ENCODE peak calls at places on chromosomes 4 and X, in eight cellular contexts. One of them, this sample, is unnamed.

GRCh38 chr4:55509272-55509671 is 37.4 kb downstream of the CLOCK start:
- DNase-seq in hepatocyte: no peak
- DNase-seq in right cardiac atrium: no peak
- DNase-seq in body of pancreas: no peak
- DNase-seq in PC-3: no peak
- DNase-seq in aorta: no peak
- DNase-seq in AG10803: no peak
- DNase-seq in cardiac muscle cell: no peak
- DNase-seq in this sample: no peak

GRCh38 chrX:150907474-150907873 is 9.0 kb upstream of the CD99L2 start:
- DNase-seq in hepatocyte: no peak
- DNase-seq in right cardiac atrium: peak
- DNase-seq in body of pancreas: no peak
- DNase-seq in PC-3: no peak
- DNase-seq in aorta: no peak
- DNase-seq in AG10803: no peak
- DNase-seq in cardiac muscle cell: no peak
- DNase-seq in this sample: no peak

GRCh38 chrX:96861661-96862060 is 22.0 kb upstream of the RPA4 start:
- DNase-seq in hepatocyte: no peak
- DNase-seq in right cardiac atrium: no peak
- DNase-seq in body of pancreas: no peak
- DNase-seq in PC-3: no peak
- DNase-seq in aorta: no peak
- DNase-seq in AG10803: no peak
- DNase-seq in cardiac muscle cell: no peak
- DNase-seq in this sample: no peak

GRCh38 chrX:154809939-154810665 is 4.8 kb upstream of the MPP1 start:
- DNase-seq in hepatocyte: no peak
- DNase-seq in right cardiac atrium: no peak
- DNase-seq in body of pancreas: no peak
- DNase-seq in PC-3: no peak
- DNase-seq in aorta: no peak
- DNase-seq in AG10803: peak
- DNase-seq in cardiac muscle cell: peak
- DNase-seq in this sample: no peak

GRCh38 chr4:46274717-46275116 is 115.2 kb downstream of the GABRA2 start:
- DNase-seq in hepatocyte: no peak
- DNase-seq in right cardiac atrium: no peak
- DNase-seq in body of pancreas: no peak
- DNase-seq in PC-3: peak
- DNase-seq in aorta: no peak
- DNase-seq in AG10803: no peak
- DNase-seq in cardiac muscle cell: peak
- DNase-seq in this sample: no peak

GRCh38 chrX:103585421-103586313 is at the start of gene TCEAL4:
- DNase-seq in hepatocyte: peak
- DNase-seq in right cardiac atrium: peak
- DNase-seq in body of pancreas: peak
- DNase-seq in PC-3: peak
- DNase-seq in aorta: peak
- DNase-seq in AG10803: peak
- DNase-seq in cardiac muscle cell: peak
- DNase-seq in this sample: no peak

GRCh38 chr4:145390566-145390965 is 91.1 kb upstream of the SMAD1 start:
- DNase-seq in hepatocyte: no peak
- DNase-seq in right cardiac atrium: no peak
- DNase-seq in body of pancreas: no peak
- DNase-seq in PC-3: no peak
- DNase-seq in aorta: no peak
- DNase-seq in AG10803: no peak
- DNase-seq in cardiac muscle cell: no peak
- DNase-seq in this sample: no peak

GRCh38 chrX:135382260-135382659 is 39.5 kb upstream of the SMIM10L2A start:
- DNase-seq in hepatocyte: no peak
- DNase-seq in right cardiac atrium: peak
- DNase-seq in body of pancreas: no peak
- DNase-seq in PC-3: no peak
- DNase-seq in aorta: no peak
- DNase-seq in AG10803: no peak
- DNase-seq in cardiac muscle cell: peak
- DNase-seq in this sample: no peak

GRCh38 chrX:136712631-136713030 is 64.7 kb downstream of the CD40LG start:
- DNase-seq in hepatocyte: no peak
- DNase-seq in right cardiac atrium: no peak
- DNase-seq in body of pancreas: no peak
- DNase-seq in PC-3: no peak
- DNase-seq in aorta: no peak
- DNase-seq in AG10803: no peak
- DNase-seq in cardiac muscle cell: no peak
- DNase-seq in this sample: no peak

GRCh38 chrX:48531359-48531954 is 8.1 kb upstream of the TBC1D25 start:
- DNase-seq in hepatocyte: no peak
- DNase-seq in right cardiac atrium: no peak
- DNase-seq in body of pancreas: no peak
- DNase-seq in PC-3: peak
- DNase-seq in aorta: no peak
- DNase-seq in AG10803: peak
- DNase-seq in cardiac muscle cell: peak
- DNase-seq in this sample: no peak

GRCh38 chr4:8163436-8164193 is 5.0 kb upstream of the ABLIM2 start:
- DNase-seq in hepatocyte: no peak
- DNase-seq in right cardiac atrium: peak
- DNase-seq in body of pancreas: no peak
- DNase-seq in PC-3: no peak
- DNase-seq in aorta: no peak
- DNase-seq in AG10803: no peak
- DNase-seq in cardiac muscle cell: no peak
- DNase-seq in this sample: no peak

GRCh38 chr4:79334783-79335182 is 8.9 kb upstream of the NAA11 start:
- DNase-seq in hepatocyte: no peak
- DNase-seq in right cardiac atrium: no peak
- DNase-seq in body of pancreas: no peak
- DNase-seq in PC-3: peak
- DNase-seq in aorta: no peak
- DNase-seq in AG10803: no peak
- DNase-seq in cardiac muscle cell: no peak
- DNase-seq in this sample: no peak

GRCh38 chr4:175951794-175952193 is 113.8 kb upstream of the WDR17 start:
- DNase-seq in hepatocyte: peak
- DNase-seq in right cardiac atrium: no peak
- DNase-seq in body of pancreas: peak
- DNase-seq in PC-3: peak
- DNase-seq in aorta: no peak
- DNase-seq in AG10803: no peak
- DNase-seq in cardiac muscle cell: no peak
- DNase-seq in this sample: no peak

GRCh38 chrX:121322159-121322558 is 274.7 kb downstream of the GLUD2 start:
- DNase-seq in hepatocyte: no peak
- DNase-seq in right cardiac atrium: no peak
- DNase-seq in body of pancreas: no peak
- DNase-seq in PC-3: peak
- DNase-seq in aorta: no peak
- DNase-seq in AG10803: no peak
- DNase-seq in cardiac muscle cell: no peak
- DNase-seq in this sample: no peak

GRCh38 chr4:10032625-10033024 is 11.3 kb upstream of the SLC2A9 start:
- DNase-seq in hepatocyte: no peak
- DNase-seq in right cardiac atrium: peak
- DNase-seq in body of pancreas: peak
- DNase-seq in PC-3: peak
- DNase-seq in aorta: no peak
- DNase-seq in AG10803: peak
- DNase-seq in cardiac muscle cell: peak
- DNase-seq in this sample: peak

GRCh38 chr4:55397024-55397520 is 1.3 kb downstream of the TMEM165 start:
- DNase-seq in hepatocyte: peak
- DNase-seq in right cardiac atrium: no peak
- DNase-seq in body of pancreas: no peak
- DNase-seq in PC-3: peak
- DNase-seq in aorta: no peak
- DNase-seq in AG10803: no peak
- DNase-seq in cardiac muscle cell: peak
- DNase-seq in this sample: no peak

GRCh38 chr4:176137626-176138025 is 57.8 kb downstream of the SPATA4 start:
- DNase-seq in hepatocyte: no peak
- DNase-seq in right cardiac atrium: no peak
- DNase-seq in body of pancreas: no peak
- DNase-seq in PC-3: peak
- DNase-seq in aorta: no peak
- DNase-seq in AG10803: peak
- DNase-seq in cardiac muscle cell: peak
- DNase-seq in this sample: no peak

GRCh38 chrX:137566746-137567473 is 983 bp downstream of the ZIC3 start:
- DNase-seq in hepatocyte: no peak
- DNase-seq in right cardiac atrium: peak
- DNase-seq in body of pancreas: no peak
- DNase-seq in PC-3: no peak
- DNase-seq in aorta: no peak
- DNase-seq in AG10803: no peak
- DNase-seq in cardiac muscle cell: no peak
- DNase-seq in this sample: no peak

GRCh38 chrX:109889289-109890006 is 113.5 kb upstream of the TMEM164 start:
- DNase-seq in hepatocyte: peak
- DNase-seq in right cardiac atrium: peak
- DNase-seq in body of pancreas: no peak
- DNase-seq in PC-3: peak
- DNase-seq in aorta: no peak
- DNase-seq in AG10803: peak
- DNase-seq in cardiac muscle cell: peak
- DNase-seq in this sample: no peak

DNA sequence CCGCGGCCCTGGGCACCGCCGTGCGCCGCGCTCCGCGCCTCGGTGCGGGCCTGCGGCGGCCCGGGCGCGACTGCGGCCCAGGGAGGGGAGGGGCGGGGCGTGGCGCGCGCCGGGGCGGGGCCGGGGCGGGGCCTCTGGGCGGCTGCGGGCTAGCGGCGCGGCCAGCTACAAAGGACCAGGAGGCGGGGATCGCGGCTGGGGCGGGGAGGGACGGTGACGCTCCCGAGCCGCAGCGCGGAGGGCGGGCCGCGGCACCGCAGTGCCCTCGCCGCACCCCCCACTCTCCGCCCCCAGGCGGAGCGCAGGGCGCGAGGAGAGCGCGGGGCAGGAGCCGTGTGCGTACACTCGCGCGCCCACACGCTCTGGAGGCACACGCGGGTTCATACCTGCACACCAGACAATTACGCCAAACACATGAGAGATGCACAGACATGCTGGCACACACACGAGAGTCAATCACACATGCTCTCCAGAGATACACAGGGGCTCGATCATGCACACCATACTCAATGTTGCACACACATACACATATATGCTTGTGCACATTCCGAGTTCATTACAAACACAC is at the start of gene CRMP1:
- DNase-seq in hepatocyte: peak
- DNase-seq in right cardiac atrium: peak
- DNase-seq in body of pancreas: no peak
- DNase-seq in PC-3: no peak
- DNase-seq in aorta: no peak
- DNase-seq in AG10803: no peak
- DNase-seq in cardiac muscle cell: peak
- DNase-seq in this sample: no peak
- H3K4me3 ChIP-seq in hepatocyte: no peak
- H3K4me3 ChIP-seq in right cardiac atrium: peak
- H3K4me3 ChIP-seq in body of pancreas: no peak
- H3K4me3 ChIP-seq in PC-3: no peak
- H3K4me3 ChIP-seq in aorta: no peak
- H3K4me3 ChIP-seq in AG10803: no peak
- H3K4me3 ChIP-seq in cardiac muscle cell: no peak
- H3K4me3 ChIP-seq in this sample: no peak

GRCh38 chr4:139599594-139600374 is 43.8 kb upstream of the SETD7 start:
- DNase-seq in hepatocyte: no peak
- DNase-seq in right cardiac atrium: no peak
- DNase-seq in body of pancreas: no peak
- DNase-seq in PC-3: peak
- DNase-seq in aorta: no peak
- DNase-seq in AG10803: peak
- DNase-seq in cardiac muscle cell: peak
- DNase-seq in this sample: no peak
- H3K4me3 ChIP-seq in hepatocyte: no peak
- H3K4me3 ChIP-seq in right cardiac atrium: no peak
- H3K4me3 ChIP-seq in body of pancreas: no peak
- H3K4me3 ChIP-seq in PC-3: peak
- H3K4me3 ChIP-seq in aorta: no peak
- H3K4me3 ChIP-seq in AG10803: no peak
- H3K4me3 ChIP-seq in cardiac muscle cell: no peak
- H3K4me3 ChIP-seq in this sample: no peak

GRCh38 chr4:103012085-103012484 is 7.4 kb downstream of the SLC9B1 start:
- DNase-seq in hepatocyte: peak
- DNase-seq in right cardiac atrium: no peak
- DNase-seq in body of pancreas: no peak
- DNase-seq in PC-3: peak
- DNase-seq in aorta: no peak
- DNase-seq in AG10803: peak
- DNase-seq in cardiac muscle cell: peak
- DNase-seq in this sample: no peak
- H3K4me3 ChIP-seq in hepatocyte: no peak
- H3K4me3 ChIP-seq in right cardiac atrium: no peak
- H3K4me3 ChIP-seq in body of pancreas: no peak
- H3K4me3 ChIP-seq in PC-3: no peak
- H3K4me3 ChIP-seq in aorta: no peak
- H3K4me3 ChIP-seq in AG10803: no peak
- H3K4me3 ChIP-seq in cardiac muscle cell: no peak
- H3K4me3 ChIP-seq in this sample: no peak

DNA sequence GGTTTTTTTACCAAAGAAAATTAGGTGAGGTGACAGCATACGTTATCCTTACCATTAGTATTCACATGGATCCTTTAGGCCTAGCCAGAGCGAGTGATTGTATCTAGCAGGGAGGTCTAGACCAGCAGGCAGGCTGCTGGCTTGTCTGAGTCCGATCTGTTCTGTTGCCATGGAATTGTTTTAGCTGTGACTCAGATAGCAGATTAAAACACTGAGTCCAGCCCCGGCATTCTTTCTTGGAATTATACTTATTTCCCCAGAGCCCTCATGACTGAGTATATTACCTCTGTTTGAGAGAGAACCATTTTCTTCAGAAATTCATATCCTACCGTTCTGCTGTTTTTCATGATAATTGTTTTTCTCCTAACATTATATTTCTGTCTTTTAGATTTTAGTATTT is 37.4 kb downstream of the OCRL start:
- DNase-seq in hepatocyte: peak
- DNase-seq in right cardiac atrium: peak
- DNase-seq in body of pancreas: no peak
- DNase-seq in PC-3: peak
- DNase-seq in aorta: no peak
- DNase-seq in AG10803: peak
- DNase-seq in cardiac muscle cell: peak
- DNase-seq in this sample: no peak
- H3K4me3 ChIP-seq in hepatocyte: no peak
- H3K4me3 ChIP-seq in right cardiac atrium: no peak
- H3K4me3 ChIP-seq in body of pancreas: no peak
- H3K4me3 ChIP-seq in PC-3: no peak
- H3K4me3 ChIP-seq in aorta: no peak
- H3K4me3 ChIP-seq in AG10803: no peak
- H3K4me3 ChIP-seq in cardiac muscle cell: no peak
- H3K4me3 ChIP-seq in this sample: no peak

This sample was measured in LNCaP clone FGC.